ENCODE peak calls at places on chromosome 17, in six cellular contexts. P, O, B, S, Q and F are unnamed samples.

GRCh38 chr17:77681820-77682219 is 276.7 kb upstream of the TNRC6C start:
- DNase-seq in O (no peak), Q (no peak), B (no peak), S (no peak), P (no peak), F (peak)

GRCh38 chr17:44961921-44962350 is 6.2 kb downstream of the C1QL1 start:
- DNase-seq in Q (no peak), O (no peak), S (no peak), B (no peak), P (no peak), F (no peak)

GRCh38 chr17:48814504-48814903 is 2.5 kb downstream of the TTLL6 start:
- DNase-seq in Q (peak), O (peak), B (peak), S (peak), P (peak), F (peak)

GRCh38 chr17:337866-338265 is 14.7 kb downstream of the RPH3AL start:
- DNase-seq in B (no peak), S (no peak), Q (no peak), O (no peak), P (no peak), F (no peak)

GRCh38 chr17:51258756-51259573 is 884 bp downstream of the MBTD1 start:
- DNase-seq in Q (peak), P (peak), B (peak), O (no peak), S (peak), F (peak)

GRCh38 chr17:22300731-22301352 is 608.5 kb downstream of the KCNJ18 start:
- DNase-seq in B (no peak), S (no peak), O (no peak), P (no peak), Q (no peak), F (no peak)

GRCh38 chr17:70661342-70662222 is 492.2 kb downstream of the KCNJ2 start:
- DNase-seq in O (no peak), P (no peak), B (no peak), Q (no peak), S (no peak), F (peak)

GRCh38 chr17:8031261-8031661 is 7.6 kb upstream of the ALOX15B start:
- DNase-seq in B (no peak), O (no peak), Q (no peak), P (no peak), S (no peak), F (no peak)

GRCh38 chr17:68035131-68035522 is 408 bp upstream of the KPNA2 start:
- DNase-seq in S (peak), B (peak), Q (no peak), O (peak), P (peak), F (no peak)

GRCh38 chr17:81722184-81723120 is 10.4 kb downstream of the SLC25A10 start:
- DNase-seq in S (no peak), B (no peak), P (no peak), Q (no peak), O (no peak), F (peak)

GRCh38 chr17:39171933-39172332 is 6.0 kb upstream of the ARL5C start:
- DNase-seq in P (no peak), S (no peak), B (no peak), Q (no peak), O (no peak), F (no peak)

GRCh38 chr17:55735784-55736405 is 13.2 kb upstream of the TMEM100 start:
- DNase-seq in S (peak), B (peak), O (no peak), P (peak), Q (peak), F (peak)

GRCh38 chr17:41176744-41177387 is 1.2 kb downstream of the KRTAP4-2 start:
- DNase-seq in O (no peak), B (no peak), Q (peak), S (no peak), P (no peak), F (no peak)

GRCh38 chr17:52170963-52171572 is 12.6 kb upstream of the CA10 start:
- DNase-seq in P (no peak), S (peak), O (no peak), Q (peak), B (no peak), F (peak)

GRCh38 chr17:1186214-1186820 is 6.5 kb upstream of the ABR start:
- DNase-seq in S (no peak), P (no peak), O (no peak), Q (no peak), B (no peak), F (peak)

GRCh38 chr17:75872434-75873351 is 5.7 kb downstream of the TRIM47 start:
- DNase-seq in P (peak), Q (no peak), B (peak), S (peak), O (peak), F (peak)

GRCh38 chr17:82964851-82965341 is 114.5 kb upstream of the METRNL start:
- DNase-seq in Q (no peak), P (no peak), S (no peak), O (peak), B (no peak), F (no peak)

GRCh38 chr17:21513012-21513570 is 136.9 kb downstream of the KCNJ12 start:
- DNase-seq in S (peak), P (peak), O (peak), Q (peak), B (peak), F (peak)

GRCh38 chr17:42543190-42544079 is 7.4 kb downstream of the NAGLU start:
- DNase-seq in B (no peak), Q (no peak), O (no peak), S (no peak), P (no peak), F (no peak)

GRCh38 chr17:73750975-73751374 is 106.7 kb upstream of the SDK2 start:
- DNase-seq in S (no peak), Q (no peak), O (no peak), P (no peak), B (no peak), F (no peak)

GRCh38 chr17:50963139-50963538 is 97.0 kb upstream of the TOB1 start:
- DNase-seq in B (no peak), P (no peak), O (no peak), Q (no peak), S (no peak), F (no peak)